ENCODE peak calls at places on chromosomes 5 and 9, in six cellular contexts. E is midbrain, P is KBM-7, J is EH, S is endothelial cell, Z is body of pancreas. X is an unnamed sample.

GRCh38 chr9:92807757-92808725 is 43.4 kb upstream of the BICD2 start:
- DNase-seq in S (no peak), P (no peak), Z (no peak), J (no peak), E (no peak), X (peak)

GRCh38 chr5:123364443-123364842 is 58.8 kb downstream of the CEP120 start:
- DNase-seq in S (no peak), E (no peak), Z (no peak), J (no peak), P (no peak), X (no peak)

GRCh38 chr9:1939926-1940368 is 75.2 kb upstream of the SMARCA2 start:
- DNase-seq in J (peak), E (no peak), S (peak), P (peak), Z (peak), X (peak)

GRCh38 chr5:40071870-40072269 is 607.8 kb upstream of the PTGER4 start:
- DNase-seq in Z (no peak), E (no peak), J (no peak), S (no peak), P (no peak), X (peak)

GRCh38 chr5:82010696-82011095 is 38.9 kb downstream of the ATG10 start:
- DNase-seq in S (no peak), P (no peak), E (no peak), Z (no peak), J (no peak), X (no peak)

GRCh38 chr9:134462304-134462703 is 136.0 kb downstream of the RXRA start:
- DNase-seq in Z (no peak), S (no peak), P (no peak), J (no peak), E (no peak), X (no peak)

GRCh38 chr9:37915911-37916470 is 12.1 kb upstream of the SLC25A51 start:
- DNase-seq in J (no peak), Z (no peak), P (no peak), E (no peak), S (no peak), X (peak)

GRCh38 chr9:90906316-90907055 is 104.9 kb downstream of the SYK start:
- DNase-seq in P (no peak), Z (no peak), S (no peak), E (no peak), J (peak), X (no peak)

GRCh38 chr9:92328225-92328624 is 2.5 kb downstream of the CENPP start:
- DNase-seq in S (no peak), P (peak), Z (no peak), J (peak), E (no peak), X (peak)

GRCh38 chr5:176776916-176777315 is 33.4 kb upstream of the UNC5A start:
- DNase-seq in J (no peak), S (no peak), E (no peak), Z (no peak), P (no peak), X (no peak)

GRCh38 chr5:106862450-106863193 is 808.1 kb downstream of the EFNA5 start:
- DNase-seq in S (no peak), E (no peak), Z (no peak), P (no peak), J (peak), X (no peak)

GRCh38 chr9:9901624-9902023 is 711.2 kb downstream of the PTPRD start:
- DNase-seq in P (no peak), J (no peak), E (no peak), S (no peak), Z (no peak), X (no peak)

GRCh38 chr5:92559743-92560142 is 1021.3 kb downstream of the NR2F1-AS1 start:
- DNase-seq in E (no peak), Z (no peak), P (no peak), J (peak), S (no peak), X (peak)

GRCh38 chr5:129204525-129204924 is 110.0 kb downstream of the ISOC1 start:
- DNase-seq in J (no peak), P (no peak), S (no peak), E (no peak), Z (no peak), X (no peak)

GRCh38 chr9:4258321-4259093 is 41.4 kb downstream of the GLIS3 start:
- DNase-seq in S (no peak), Z (no peak), P (no peak), J (peak), E (no peak), X (peak)

GRCh38 chr5:178545941-178546674 is 44.1 kb downstream of the COL23A1 start:
- DNase-seq in S (no peak), J (no peak), Z (no peak), E (no peak), P (no peak), X (no peak)

GRCh38 chr5:102796014-102796413 is 40.9 kb downstream of the PAM start:
- DNase-seq in S (no peak), P (no peak), J (no peak), E (no peak), Z (no peak), X (no peak)

GRCh38 chr5:128279345-128279744 is 195.8 kb downstream of the SLC12A2 start:
- DNase-seq in P (no peak), Z (no peak), J (no peak), E (no peak), S (no peak), X (no peak)

GRCh38 chr5:91049112-91049511 is 334.0 kb downstream of the ARRDC3 start:
- DNase-seq in Z (no peak), E (no peak), S (no peak), P (no peak), J (no peak), X (no peak)

GRCh38 chr5:120507197-120507596 is 43.1 kb downstream of the PRR16 start:
- DNase-seq in S (no peak), P (no peak), J (no peak), E (no peak), Z (no peak), X (no peak)

GRCh38 chr5:163841-164240 is 27.5 kb upstream of the LRRC14B start:
- DNase-seq in S (no peak), J (no peak), E (no peak), Z (no peak), P (no peak), X (peak)

GRCh38 chr5:78634634-78635033 is 13.9 kb downstream of the LHFPL2 start:
- DNase-seq in J (peak), S (no peak), Z (no peak), P (no peak), E (no peak), X (no peak)

GRCh38 chr9:130041648-130042405 is 1.2 kb downstream of the FNBP1 start:
- DNase-seq in J (peak), S (peak), Z (no peak), P (no peak), E (peak), X (peak)

GRCh38 chr9:88530051-88530450 is 4.9 kb upstream of the NXNL2 start:
- DNase-seq in E (no peak), S (no peak), P (no peak), Z (peak), J (peak), X (peak)

GRCh38 chr5:81428446-81428845 is 34.5 kb upstream of the ACOT12 start:
- DNase-seq in J (peak), Z (no peak), P (no peak), S (no peak), E (no peak), X (no peak)

GRCh38 chr5:116370886-116371285 is 203.7 kb downstream of the SEMA6A start:
- DNase-seq in Z (no peak), J (no peak), E (no peak), S (no peak), P (peak), X (no peak)

GRCh38 chr5:174806729-174807128 is 82.3 kb downstream of the MSX2 start:
- DNase-seq in S (no peak), Z (no peak), E (no peak), J (no peak), P (no peak), X (no peak)

GRCh38 chr5:142872795-142873194 is 102.6 kb downstream of the ARHGAP26 start:
- DNase-seq in Z (peak), E (no peak), S (no peak), P (no peak), J (peak), X (peak)

GRCh38 chr5:95711501-95712346 is 19.4 kb upstream of the RHOBTB3 start:
- DNase-seq in E (no peak), J (no peak), S (peak), P (no peak), Z (no peak), X (peak)

GRCh38 chr9:130659699-130660248 is 4.6 kb upstream of the PRDM12 start:
- DNase-seq in Z (no peak), P (no peak), S (no peak), J (no peak), E (no peak), X (peak)

X was measured in osteoblast.